ENCODE peak calls at places on chromosomes 2 and 18, in eight cellular contexts. One of them, this sample, is unnamed. For H3K4me1, the result is how much of the 10 kb centered on the place peaks cover.

GRCh38 chr18:50377061-50377798 is 2.4 kb downstream of the SKA1 start:
- DNase-seq in heart right ventricle: no peak
- DNase-seq in fibroblast of lung: no peak
- DNase-seq in CD8-positive, alpha-beta T cell: no peak
- DNase-seq in neural progenitor cell: no peak
- DNase-seq in pancreas: no peak
- DNase-seq in mammary epithelial cell: no peak
- DNase-seq in OCI-LY7: no peak
- DNase-seq in this sample: no peak

GRCh38 chr18:74281639-74282358 is 10.0 kb downstream of the CYB5A start:
- DNase-seq in heart right ventricle: no peak
- DNase-seq in pancreas: no peak
- DNase-seq in neural progenitor cell: no peak
- DNase-seq in mammary epithelial cell: no peak
- DNase-seq in OCI-LY7: no peak
- DNase-seq in fibroblast of lung: no peak
- DNase-seq in CD8-positive, alpha-beta T cell: no peak
- DNase-seq in this sample: no peak

GRCh38 chr2:8682719-8683667 is 1.1 kb downstream of the ID2 start:
- DNase-seq in pancreas: peak
- DNase-seq in OCI-LY7: peak
- DNase-seq in heart right ventricle: no peak
- DNase-seq in CD8-positive, alpha-beta T cell: peak
- DNase-seq in fibroblast of lung: peak
- DNase-seq in mammary epithelial cell: peak
- DNase-seq in neural progenitor cell: peak
- DNase-seq in this sample: no peak

GRCh38 chr2:216949685-216950397 is 90.0 kb upstream of the TNP1 start:
- DNase-seq in mammary epithelial cell: no peak
- DNase-seq in CD8-positive, alpha-beta T cell: no peak
- DNase-seq in fibroblast of lung: no peak
- DNase-seq in heart right ventricle: no peak
- DNase-seq in pancreas: no peak
- DNase-seq in OCI-LY7: no peak
- DNase-seq in neural progenitor cell: no peak
- DNase-seq in this sample: no peak

GRCh38 chr2:171404258-171404657 is 29.5 kb downstream of the METTL8 start:
- DNase-seq in heart right ventricle: no peak
- DNase-seq in CD8-positive, alpha-beta T cell: no peak
- DNase-seq in OCI-LY7: no peak
- DNase-seq in neural progenitor cell: no peak
- DNase-seq in fibroblast of lung: peak
- DNase-seq in mammary epithelial cell: peak
- DNase-seq in pancreas: no peak
- DNase-seq in this sample: no peak

GRCh38 chr18:61554117-61554776 is 221.0 kb downstream of the CDH20 start:
- DNase-seq in OCI-LY7: no peak
- DNase-seq in pancreas: peak
- DNase-seq in heart right ventricle: no peak
- DNase-seq in CD8-positive, alpha-beta T cell: peak
- DNase-seq in mammary epithelial cell: no peak
- DNase-seq in fibroblast of lung: no peak
- DNase-seq in neural progenitor cell: no peak
- DNase-seq in this sample: no peak

GRCh38 chr18:53941601-53942335 is 282.7 kb downstream of the MBD2 start:
- DNase-seq in pancreas: no peak
- DNase-seq in OCI-LY7: peak
- DNase-seq in mammary epithelial cell: peak
- DNase-seq in CD8-positive, alpha-beta T cell: no peak
- DNase-seq in heart right ventricle: no peak
- DNase-seq in fibroblast of lung: peak
- DNase-seq in neural progenitor cell: no peak
- DNase-seq in this sample: no peak

GRCh38 chr2:200376422-200377142 is 70.1 kb downstream of the SPATS2L start:
- DNase-seq in CD8-positive, alpha-beta T cell: no peak
- DNase-seq in neural progenitor cell: no peak
- DNase-seq in fibroblast of lung: no peak
- DNase-seq in OCI-LY7: no peak
- DNase-seq in pancreas: no peak
- DNase-seq in heart right ventricle: peak
- DNase-seq in mammary epithelial cell: no peak
- DNase-seq in this sample: no peak

GRCh38 chr2:55899881-55900280 is 23.7 kb downstream of the EFEMP1 start:
- DNase-seq in mammary epithelial cell: no peak
- DNase-seq in heart right ventricle: no peak
- DNase-seq in fibroblast of lung: peak
- DNase-seq in CD8-positive, alpha-beta T cell: no peak
- DNase-seq in OCI-LY7: no peak
- DNase-seq in pancreas: no peak
- DNase-seq in neural progenitor cell: no peak
- DNase-seq in this sample: no peak

GRCh38 chr18:10564975-10565773 is 39.3 kb downstream of the NAPG start:
- DNase-seq in fibroblast of lung: no peak
- DNase-seq in OCI-LY7: no peak
- DNase-seq in heart right ventricle: no peak
- DNase-seq in pancreas: no peak
- DNase-seq in mammary epithelial cell: no peak
- DNase-seq in CD8-positive, alpha-beta T cell: no peak
- DNase-seq in neural progenitor cell: no peak
- DNase-seq in this sample: no peak

GRCh38 chr2:63698825-63699548 is 110.2 kb downstream of the MDH1 start:
- DNase-seq in pancreas: no peak
- DNase-seq in mammary epithelial cell: peak
- DNase-seq in fibroblast of lung: peak
- DNase-seq in CD8-positive, alpha-beta T cell: no peak
- DNase-seq in OCI-LY7: peak
- DNase-seq in heart right ventricle: peak
- DNase-seq in neural progenitor cell: peak
- DNase-seq in this sample: no peak

GRCh38 chr2:129793326-129793955 is 186.0 kb upstream of the RAB6C start:
- DNase-seq in mammary epithelial cell: no peak
- DNase-seq in pancreas: no peak
- DNase-seq in neural progenitor cell: no peak
- DNase-seq in OCI-LY7: no peak
- DNase-seq in fibroblast of lung: no peak
- DNase-seq in heart right ventricle: no peak
- DNase-seq in CD8-positive, alpha-beta T cell: no peak
- DNase-seq in this sample: no peak

GRCh38 chr2:164896634-164897033 is 55.0 kb upstream of the COBLL1 start:
- DNase-seq in CD8-positive, alpha-beta T cell: no peak
- DNase-seq in OCI-LY7: no peak
- DNase-seq in fibroblast of lung: peak
- DNase-seq in heart right ventricle: no peak
- DNase-seq in mammary epithelial cell: peak
- DNase-seq in neural progenitor cell: no peak
- DNase-seq in pancreas: no peak
- DNase-seq in this sample: no peak

GRCh38 chr2:45843136-45843535 is 191.7 kb downstream of the PRKCE start:
- DNase-seq in fibroblast of lung: no peak
- DNase-seq in CD8-positive, alpha-beta T cell: no peak
- DNase-seq in OCI-LY7: peak
- DNase-seq in heart right ventricle: no peak
- DNase-seq in pancreas: no peak
- DNase-seq in neural progenitor cell: no peak
- DNase-seq in mammary epithelial cell: no peak
- DNase-seq in this sample: no peak

GRCh38 chr2:45859682-45860081 is 208.2 kb downstream of the PRKCE start:
- DNase-seq in pancreas: no peak
- DNase-seq in fibroblast of lung: no peak
- DNase-seq in heart right ventricle: no peak
- DNase-seq in CD8-positive, alpha-beta T cell: no peak
- DNase-seq in neural progenitor cell: no peak
- DNase-seq in mammary epithelial cell: no peak
- DNase-seq in OCI-LY7: no peak
- DNase-seq in this sample: no peak

GRCh38 chr2:229090231-229090630 is 180.9 kb downstream of the PID1 start:
- DNase-seq in CD8-positive, alpha-beta T cell: no peak
- DNase-seq in fibroblast of lung: peak
- DNase-seq in mammary epithelial cell: no peak
- DNase-seq in neural progenitor cell: no peak
- DNase-seq in heart right ventricle: no peak
- DNase-seq in pancreas: no peak
- DNase-seq in OCI-LY7: no peak
- DNase-seq in this sample: no peak

GRCh38 chr18:77136871-77137665 is 4.5 kb upstream of the MBP start:
- DNase-seq in OCI-LY7: no peak
- DNase-seq in neural progenitor cell: no peak
- DNase-seq in CD8-positive, alpha-beta T cell: no peak
- DNase-seq in heart right ventricle: no peak
- DNase-seq in fibroblast of lung: no peak
- DNase-seq in mammary epithelial cell: no peak
- DNase-seq in pancreas: no peak
- DNase-seq in this sample: no peak

DNA sequence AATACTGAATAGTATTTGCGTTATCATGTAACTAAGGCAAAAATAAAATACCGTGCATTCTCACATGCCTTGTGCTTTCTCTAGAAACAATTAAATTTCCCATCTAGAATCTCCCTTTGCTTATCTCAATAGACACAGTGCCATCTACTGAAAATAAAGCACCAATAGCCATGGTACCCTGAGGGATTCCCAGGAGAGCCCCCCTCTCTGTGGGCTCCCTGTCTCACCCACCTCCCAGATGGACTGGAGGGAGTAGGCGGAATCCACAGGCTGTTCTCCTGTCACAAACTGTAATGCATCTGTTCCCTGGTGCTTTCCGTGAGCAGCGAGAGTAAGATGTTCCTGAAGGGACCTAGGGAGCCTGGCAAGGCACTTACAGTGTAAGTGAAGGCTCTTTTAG is 112.4 kb upstream of the UPP2 start:
- DNase-seq in mammary epithelial cell: no peak
- DNase-seq in neural progenitor cell: no peak
- DNase-seq in CD8-positive, alpha-beta T cell: no peak
- DNase-seq in fibroblast of lung: no peak
- DNase-seq in pancreas: no peak
- DNase-seq in OCI-LY7: no peak
- DNase-seq in heart right ventricle: no peak
- DNase-seq in this sample: no peak
- TF ChIP-seq CTCF in mammary epithelial cell: no peak
- TF ChIP-seq CTCF in neural progenitor cell: no peak
- TF ChIP-seq CTCF in CD8-positive, alpha-beta T cell: no peak
- TF ChIP-seq CTCF in fibroblast of lung: no peak
- TF ChIP-seq CTCF in pancreas: no peak
- TF ChIP-seq CTCF in OCI-LY7: no peak
- TF ChIP-seq CTCF in heart right ventricle: peak
- TF ChIP-seq CTCF in this sample: no peak

GRCh38 chr2:42793314-42794270 is 1.2 kb upstream of the HAAO start:
- DNase-seq in fibroblast of lung: no peak
- DNase-seq in pancreas: no peak
- DNase-seq in OCI-LY7: no peak
- DNase-seq in heart right ventricle: peak
- DNase-seq in mammary epithelial cell: no peak
- DNase-seq in CD8-positive, alpha-beta T cell: no peak
- DNase-seq in neural progenitor cell: peak
- DNase-seq in this sample: no peak

GRCh38 chr2:42792583-42793313 is at the start of gene HAAO:
- DNase-seq in CD8-positive, alpha-beta T cell: no peak
- DNase-seq in heart right ventricle: peak
- DNase-seq in neural progenitor cell: peak
- DNase-seq in mammary epithelial cell: no peak
- DNase-seq in fibroblast of lung: no peak
- DNase-seq in OCI-LY7: no peak
- DNase-seq in pancreas: peak
- DNase-seq in this sample: no peak

GRCh38 chr2:42792087-42792582 is 248 bp downstream of the HAAO start:
- DNase-seq in pancreas: no peak
- DNase-seq in neural progenitor cell: no peak
- DNase-seq in heart right ventricle: no peak
- DNase-seq in fibroblast of lung: no peak
- DNase-seq in CD8-positive, alpha-beta T cell: no peak
- DNase-seq in mammary epithelial cell: no peak
- DNase-seq in OCI-LY7: no peak
- DNase-seq in this sample: no peak

GRCh38 chr2:42789751-42790150 is 2.6 kb downstream of the HAAO start:
- DNase-seq in fibroblast of lung: no peak
- DNase-seq in pancreas: no peak
- DNase-seq in CD8-positive, alpha-beta T cell: no peak
- DNase-seq in neural progenitor cell: no peak
- DNase-seq in OCI-LY7: no peak
- DNase-seq in mammary epithelial cell: no peak
- DNase-seq in heart right ventricle: no peak
- DNase-seq in this sample: no peak

DNA sequence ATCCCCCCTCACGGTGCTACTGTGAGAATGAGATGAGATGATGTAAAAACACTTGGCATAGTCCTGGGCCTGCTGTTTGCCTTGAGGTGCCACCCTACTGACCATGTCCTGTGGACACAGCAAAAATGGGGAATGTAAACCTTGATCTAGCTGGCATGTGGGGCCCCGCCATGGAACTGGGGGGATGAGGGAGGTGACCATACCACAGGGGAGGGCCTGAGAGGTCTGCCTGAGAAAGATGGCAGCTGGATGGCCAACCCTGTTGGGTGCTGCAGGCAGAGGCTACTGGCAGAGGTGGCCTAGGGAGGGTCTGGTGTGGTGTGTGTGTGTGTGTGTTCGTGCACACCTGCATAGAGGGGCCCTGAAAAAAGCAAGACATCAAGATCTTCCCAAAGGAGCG is 777 bp downstream of the HAAO start:
- DNase-seq in OCI-LY7: no peak
- DNase-seq in neural progenitor cell: no peak
- DNase-seq in CD8-positive, alpha-beta T cell: no peak
- DNase-seq in pancreas: no peak
- DNase-seq in heart right ventricle: no peak
- DNase-seq in mammary epithelial cell: no peak
- DNase-seq in fibroblast of lung: no peak
- DNase-seq in this sample: no peak
- H3K4me1 ChIP-seq in OCI-LY7: under half
- H3K4me1 ChIP-seq in neural progenitor cell: under half
- H3K4me1 ChIP-seq in CD8-positive, alpha-beta T cell: under half
- H3K4me1 ChIP-seq in pancreas: under half
- H3K4me1 ChIP-seq in heart right ventricle: under half
- H3K4me1 ChIP-seq in mammary epithelial cell: under half
- H3K4me1 ChIP-seq in fibroblast of lung: under half
- H3K4me1 ChIP-seq in this sample: under half

GRCh38 chr2:130963849-130964793 is 127.4 kb downstream of the ARHGEF4 start:
- DNase-seq in mammary epithelial cell: no peak
- DNase-seq in OCI-LY7: no peak
- DNase-seq in heart right ventricle: no peak
- DNase-seq in CD8-positive, alpha-beta T cell: no peak
- DNase-seq in neural progenitor cell: peak
- DNase-seq in pancreas: no peak
- DNase-seq in fibroblast of lung: peak
- DNase-seq in this sample: no peak
- TF ChIP-seq CTCF in mammary epithelial cell: peak
- TF ChIP-seq CTCF in OCI-LY7: peak
- TF ChIP-seq CTCF in heart right ventricle: peak
- TF ChIP-seq CTCF in CD8-positive, alpha-beta T cell: no peak
- TF ChIP-seq CTCF in neural progenitor cell: peak
- TF ChIP-seq CTCF in pancreas: no peak
- TF ChIP-seq CTCF in fibroblast of lung: no peak
- TF ChIP-seq CTCF in this sample: no peak

DNA sequence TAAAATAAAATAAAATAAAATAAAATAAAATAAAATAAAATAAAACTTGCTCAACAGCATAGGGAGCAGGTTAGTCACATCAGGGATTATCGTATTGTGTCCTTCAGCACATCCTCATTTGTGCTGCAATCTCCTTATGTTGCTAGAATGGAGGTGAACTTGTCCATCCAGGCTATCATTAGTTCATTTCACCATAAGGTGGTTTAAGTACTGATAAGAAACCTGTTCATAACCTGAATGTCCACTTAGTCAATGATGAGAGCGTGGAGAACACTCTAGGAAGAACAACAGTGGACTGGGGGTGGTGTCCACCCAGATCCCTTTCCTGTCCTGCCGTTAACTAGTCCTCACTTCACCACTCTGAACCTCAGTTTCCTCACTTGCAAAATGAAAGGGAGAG is 21.9 kb downstream of the DHRS9 start:
- DNase-seq in OCI-LY7: no peak
- DNase-seq in pancreas: no peak
- DNase-seq in heart right ventricle: no peak
- DNase-seq in neural progenitor cell: no peak
- DNase-seq in mammary epithelial cell: no peak
- DNase-seq in fibroblast of lung: no peak
- DNase-seq in CD8-positive, alpha-beta T cell: no peak
- DNase-seq in this sample: no peak
- H3K4me1 ChIP-seq in OCI-LY7: under half
- H3K4me1 ChIP-seq in pancreas: under half
- H3K4me1 ChIP-seq in heart right ventricle: under half
- H3K4me1 ChIP-seq in neural progenitor cell: under half
- H3K4me1 ChIP-seq in mammary epithelial cell: under half
- H3K4me1 ChIP-seq in fibroblast of lung: under half
- H3K4me1 ChIP-seq in CD8-positive, alpha-beta T cell: under half
- H3K4me1 ChIP-seq in this sample: under half